ENCODE peak calls at places on chromosome 13, in six cellular contexts. D, L, K, V, J and Y are unnamed samples.

GRCh38 chr13:50969691-50970090 is 60.1 kb downstream of the RNASEH2B start:
- DNase-seq in J (no peak), L (peak; percentile 55), D (peak; percentile 18), K (peak; percentile 49), V (peak; percentile 77), Y (peak; percentile 26)

GRCh38 chr13:42981317-42981716 is 10.7 kb downstream of the EPSTI1 start:
- DNase-seq in L (no peak), K (no peak), V (no peak), D (no peak), J (no peak), Y (no peak)

GRCh38 chr13:49288458-49288857 is 40.7 kb downstream of the CDADC1 start:
- DNase-seq in K (no peak), L (no peak), V (no peak), J (no peak), D (no peak), Y (no peak)

GRCh38 chr13:106521101-106521799 is 14.2 kb downstream of the EFNB2 start:
- DNase-seq in V (peak; percentile 43), K (no peak), J (no peak), D (no peak), L (no peak), Y (no peak)

GRCh38 chr13:110490009-110490770 is 71.3 kb downstream of the RAB20 start:
- DNase-seq in K (no peak), V (no peak), D (no peak), L (no peak), J (no peak), Y (no peak)

GRCh38 chr13:31050486-31051400 is 111.0 kb downstream of the HSPH1 start:
- DNase-seq in D (no peak), L (peak; percentile 28), K (no peak), J (no peak), V (no peak), Y (no peak)

GRCh38 chr13:86684402-86684801 is 885.2 kb upstream of the SLITRK6 start:
- DNase-seq in D (no peak), L (no peak), J (no peak), V (no peak), K (no peak), Y (no peak)

GRCh38 chr13:84481958-84482357 is 599.7 kb upstream of the SLITRK1 start:
- DNase-seq in V (no peak), L (no peak), K (no peak), D (no peak), J (no peak), Y (no peak)

GRCh38 chr13:28685892-28686291 is 27.0 kb downstream of the POMP start:
- DNase-seq in J (no peak), V (no peak), K (no peak), L (no peak), D (no peak), Y (no peak)

GRCh38 chr13:92590503-92590908 is 636.1 kb upstream of the GPC6 start:
- DNase-seq in V (no peak), K (no peak), L (no peak), J (no peak), D (no peak), Y (no peak)

GRCh38 chr13:36154567-36155231 is 23.5 kb upstream of the DCLK1 start:
- DNase-seq in K (peak; percentile 70), J (no peak), V (peak; percentile 79), L (no peak), D (peak; percentile 65), Y (no peak)

GRCh38 chr13:75226755-75227435 is 255.1 kb downstream of the TBC1D4 start:
- DNase-seq in L (no peak), V (no peak), D (no peak), K (no peak), J (no peak), Y (no peak)

GRCh38 chr13:88183440-88183839 is 512.3 kb downstream of the SLITRK5 start:
- DNase-seq in L (no peak), V (no peak), K (no peak), J (no peak), D (no peak), Y (no peak)

GRCh38 chr13:49376121-49376520 is 67.7 kb downstream of the CAB39L start:
- DNase-seq in K (no peak), D (no peak), J (no peak), V (no peak), L (no peak), Y (no peak)

GRCh38 chr13:30654430-30654829 is 36.7 kb downstream of the USPL1 start:
- DNase-seq in V (no peak), L (no peak), J (no peak), D (no peak), K (no peak), Y (no peak)

GRCh38 chr13:32300406-32300805 is 14.8 kb downstream of the ZAR1L start:
- DNase-seq in L (no peak), K (no peak), D (no peak), V (no peak), J (no peak), Y (no peak)

GRCh38 chr13:29594310-29594709 is 1.2 kb downstream of the SLC7A1 start:
- DNase-seq in L (peak; percentile 77), D (peak; percentile 23), J (no peak), K (peak; percentile 40), V (peak; percentile 51), Y (peak; percentile 62)